ENCODE peak calls at places on chromosomes 5 and 9, in seven cellular contexts. M, D, S, A, H, Q and U are unnamed samples.

GRCh38 chr9:135474915-135475314 is 4.7 kb upstream of the PPP1R26 start:
- DNase-seq in A (peak; percentile 60), H (no peak), D (no peak), M (peak; percentile 40), Q (no peak), S (peak; percentile 55), U (no peak)

GRCh38 chr9:24844217-24844616 is 298.5 kb upstream of the IZUMO3 start:
- DNase-seq in H (no peak), S (no peak), M (no peak), Q (no peak), D (no peak), A (no peak), U (no peak)

GRCh38 chr5:119435436-119436132 is 16.7 kb upstream of the HSD17B4 start:
- DNase-seq in S (peak; percentile 92), Q (no peak), H (peak; percentile 74), M (peak; percentile 79), A (peak; percentile 72), D (no peak), U (peak; percentile 26)

GRCh38 chr5:91176288-91177016 is 206.7 kb downstream of the ARRDC3 start:
- DNase-seq in M (no peak), D (no peak), S (no peak), Q (no peak), H (no peak), A (no peak), U (no peak)

GRCh38 chr5:175655411-175655810 is 2.5 kb upstream of the HRH2 start:
- DNase-seq in S (no peak), M (no peak), D (no peak), A (no peak), H (no peak), Q (no peak), U (no peak)

GRCh38 chr5:132274050-132274869 is 16.8 kb downstream of the PDLIM4 start:
- DNase-seq in M (peak; percentile 14), Q (no peak), S (peak; percentile 8), D (no peak), A (no peak), H (peak; percentile 65), U (no peak)

GRCh38 chr5:124744170-124744911 is 2.1 kb downstream of the ZNF608 start:
- DNase-seq in Q (no peak), M (peak; percentile 76), H (peak; percentile 76), A (no peak), D (no peak), S (peak; percentile 72), U (no peak)

GRCh38 chr9:28801144-28801799 is 1228.0 kb upstream of the C9orf72 start:
- DNase-seq in A (no peak), M (no peak), Q (no peak), H (no peak), S (no peak), D (no peak), U (no peak)

GRCh38 chr9:92115977-92116285 is 718 bp upstream of the SPTLC1 start:
- DNase-seq in H (no peak), A (no peak), D (no peak), S (no peak), Q (no peak), M (no peak), U (no peak)

GRCh38 chr5:43432486-43433365 is 20.5 kb upstream of the CCL28 start:
- DNase-seq in H (peak; percentile 85), D (no peak), Q (peak; percentile 73), A (peak; percentile 92), M (peak; percentile 86), S (peak; percentile 82), U (peak; percentile 76)

GRCh38 chr5:99019812-99020697 is 91.2 kb upstream of the CHD1 start:
- DNase-seq in S (no peak), A (peak; percentile 40), D (no peak), H (no peak), Q (no peak), M (no peak), U (no peak)

GRCh38 chr5:28576022-28576421 is 1537.6 kb upstream of the CDH9 start:
- DNase-seq in A (peak; percentile 25), D (no peak), M (no peak), H (no peak), S (no peak), Q (no peak), U (no peak)

GRCh38 chr5:169183581-169183980 is 117.4 kb downstream of the SLIT3 start:
- DNase-seq in A (no peak), H (no peak), Q (no peak), D (no peak), S (no peak), M (no peak), U (no peak)

GRCh38 chr9:127919253-127919815 is 2.5 kb upstream of the ST6GALNAC4 start:
- DNase-seq in Q (peak; percentile 98), D (no peak), A (peak; percentile 98), M (peak; percentile 83), S (peak; percentile 96), H (peak; percentile 86), U (peak; percentile 89)

GRCh38 chr9:36858805-36859375 is 175.2 kb downstream of the PAX5 start:
- DNase-seq in D (no peak), H (no peak), M (no peak), S (no peak), Q (no peak), A (no peak), U (no peak)

GRCh38 chr5:54013556-54014157 is 296.7 kb downstream of the ARL15 start:
- DNase-seq in M (no peak), D (no peak), A (peak; percentile 80), S (peak; percentile 29), H (peak; percentile 16), Q (peak; percentile 63), U (no peak)

GRCh38 chr5:87400305-87400899 is 12.3 kb downstream of the CCNH start:
- DNase-seq in Q (no peak), M (no peak), H (no peak), A (peak; percentile 48), S (no peak), D (no peak), U (no peak)

GRCh38 chr9:86749530-86750275 is 197.6 kb downstream of the GAS1 start:
- DNase-seq in M (no peak), H (no peak), D (no peak), A (no peak), Q (no peak), S (no peak), U (no peak)

GRCh38 chr5:169744336-169744735 is 107.3 kb downstream of the DOCK2 start:
- DNase-seq in D (no peak), M (no peak), S (no peak), A (no peak), H (no peak), Q (no peak), U (no peak)

GRCh38 chr5:134465856-134466240 is 54.2 kb upstream of the CDKN2AIPNL start:
- DNase-seq in S (peak; percentile 96), Q (peak; percentile 94), H (peak; percentile 94), D (peak; percentile 47), A (peak; percentile 92), M (peak; percentile 93), U (peak; percentile 83)

GRCh38 chr5:140345919-140346347 is 470 bp downstream of the HBEGF start:
- DNase-seq in D (no peak), H (peak; percentile 60), A (peak; percentile 51), Q (peak; percentile 80), M (peak; percentile 68), S (peak; percentile 68), U (no peak)

GRCh38 chr5:135269828-135270545 is 129.0 kb downstream of the MACROH2A1 start:
- DNase-seq in M (no peak), H (no peak), D (no peak), A (no peak), Q (no peak), S (no peak), U (no peak)

GRCh38 chr5:124206540-124206939 is 539.9 kb downstream of the ZNF608 start:
- DNase-seq in S (no peak), M (no peak), D (no peak), A (no peak), H (no peak), Q (no peak), U (no peak)

GRCh38 chr5:74670377-74671038 is 14.5 kb upstream of the HEXB start:
- DNase-seq in D (no peak), S (no peak), H (no peak), A (no peak), Q (no peak), M (no peak), U (no peak)

GRCh38 chr9:133876144-133876543 is 116.0 kb downstream of the VAV2 start:
- DNase-seq in Q (no peak), H (no peak), D (no peak), S (no peak), M (no peak), A (no peak), U (no peak)
- TF ChIP-seq CTCF in Q (peak; percentile 19), H (no peak), D (peak; percentile 80), S (no peak), M (no peak), A (peak; percentile 11), U (no peak)

GRCh38 chr9:4305065-4305481 is 5.2 kb upstream of the GLIS3 start:
- DNase-seq in S (no peak), M (no peak), H (no peak), D (no peak), Q (no peak), A (no peak), U (no peak)
- TF ChIP-seq EP300 in S (no peak), M (no peak), H (no peak), D (no peak), Q (no peak), A (no peak), U (no peak)

GRCh38 chr5:180107005-180107404 is 35.4 kb upstream of the RNF130 start:
- DNase-seq in Q (no peak), S (no peak), D (no peak), A (no peak), M (no peak), H (no peak), U (no peak)

GRCh38 chr5:180103487-180103886 is 31.9 kb upstream of the RNF130 start:
- DNase-seq in Q (no peak), A (no peak), M (no peak), S (no peak), H (no peak), D (no peak), U (no peak)

GRCh38 chr5:180104131-180104530 is 32.6 kb upstream of the RNF130 start:
- DNase-seq in H (no peak), D (no peak), Q (no peak), S (no peak), A (no peak), M (no peak), U (no peak)

GRCh38 chr5:180102636-180103035 is 31.1 kb upstream of the RNF130 start:
- DNase-seq in D (no peak), Q (no peak), S (no peak), H (no peak), M (no peak), A (no peak), U (no peak)

DNA sequence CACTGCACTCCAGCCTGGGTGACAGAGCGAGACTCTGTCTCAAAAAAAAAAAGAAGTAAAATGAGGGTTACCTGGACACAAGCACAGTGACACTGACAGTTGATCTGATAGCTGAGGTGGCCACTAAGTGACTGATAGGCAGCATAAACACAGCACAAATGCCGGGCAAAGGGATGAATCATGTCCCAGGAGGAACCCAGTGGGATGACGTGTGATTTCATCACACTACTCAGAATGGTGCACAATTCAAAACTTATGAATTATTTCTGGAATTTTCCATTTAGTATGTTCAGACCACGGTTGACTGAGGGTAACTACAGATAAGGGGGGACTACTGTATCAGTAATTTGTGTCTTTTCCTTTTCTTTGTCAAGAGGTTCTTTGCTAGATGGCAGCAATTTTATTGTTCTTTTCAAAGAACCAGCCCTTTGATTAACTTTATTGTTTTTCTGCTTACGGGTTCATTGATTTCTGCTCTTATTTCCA is 34.3 kb upstream of the RNF130 start:
- DNase-seq in H (no peak), S (no peak), D (no peak), Q (no peak), M (no peak), A (no peak), U (no peak)
- TF ChIP-seq POLR2A in H (no peak), S (no peak), D (no peak), Q (no peak), M (no peak), A (no peak), U (no peak)

GRCh38 chr5:147450596-147450995 is 59.3 kb downstream of the DPYSL3 start:
- DNase-seq in A (no peak), D (no peak), Q (no peak), M (no peak), S (no peak), H (no peak), U (no peak)
- TF ChIP-seq CTCF in A (no peak), D (peak; percentile 14), Q (no peak), M (no peak), S (no peak), H (no peak), U (no peak)